ENCODE peak calls at places on chromosomes 1 and 21, in eight cellular contexts. One of them, this sample, is unnamed.

GRCh38 chr21:45289134-45289533 is 1.4 kb upstream of the POFUT2 start:
- DNase-seq in lower lobe of right lung: no peak
- DNase-seq in caudate nucleus: no peak
- DNase-seq in brain microvascular endothelial cell: no peak
- DNase-seq in A673: no peak
- DNase-seq in ovary: peak; percentile 6
- DNase-seq in upper lobe of right lung: no peak
- DNase-seq in SK-N-SH: no peak
- DNase-seq in this sample: no peak

GRCh38 chr1:41728403-41729202 is 190.1 kb downstream of the HIVEP3 start:
- DNase-seq in SK-N-SH: peak; percentile 56
- DNase-seq in ovary: no peak
- DNase-seq in caudate nucleus: no peak
- DNase-seq in brain microvascular endothelial cell: peak; percentile 19
- DNase-seq in A673: no peak
- DNase-seq in lower lobe of right lung: no peak
- DNase-seq in upper lobe of right lung: peak; percentile 73
- DNase-seq in this sample: peak; percentile 64

GRCh38 chr1:185438936-185439335 is 121.9 kb upstream of the IVNS1ABP start:
- DNase-seq in SK-N-SH: no peak
- DNase-seq in A673: no peak
- DNase-seq in upper lobe of right lung: no peak
- DNase-seq in brain microvascular endothelial cell: no peak
- DNase-seq in ovary: no peak
- DNase-seq in caudate nucleus: no peak
- DNase-seq in lower lobe of right lung: no peak
- DNase-seq in this sample: no peak

GRCh38 chr1:22102746-22103145 is 40.2 kb downstream of the WNT4 start:
- DNase-seq in lower lobe of right lung: no peak
- DNase-seq in caudate nucleus: no peak
- DNase-seq in SK-N-SH: no peak
- DNase-seq in brain microvascular endothelial cell: no peak
- DNase-seq in A673: no peak
- DNase-seq in upper lobe of right lung: no peak
- DNase-seq in ovary: no peak
- DNase-seq in this sample: no peak

GRCh38 chr1:205424881-205425635 is 3.2 kb upstream of the LEMD1 start:
- DNase-seq in caudate nucleus: no peak
- DNase-seq in SK-N-SH: no peak
- DNase-seq in A673: peak; percentile 45
- DNase-seq in upper lobe of right lung: no peak
- DNase-seq in lower lobe of right lung: no peak
- DNase-seq in brain microvascular endothelial cell: no peak
- DNase-seq in ovary: no peak
- DNase-seq in this sample: no peak

GRCh38 chr1:44273560-44274292 is 60.5 kb downstream of the DMAP1 start:
- DNase-seq in brain microvascular endothelial cell: no peak
- DNase-seq in A673: no peak
- DNase-seq in SK-N-SH: no peak
- DNase-seq in upper lobe of right lung: no peak
- DNase-seq in caudate nucleus: no peak
- DNase-seq in lower lobe of right lung: no peak
- DNase-seq in ovary: no peak
- DNase-seq in this sample: no peak

GRCh38 chr1:53376742-53377437 is 49.0 kb upstream of the LRP8 start:
- DNase-seq in upper lobe of right lung: peak; percentile 30
- DNase-seq in lower lobe of right lung: no peak
- DNase-seq in ovary: no peak
- DNase-seq in brain microvascular endothelial cell: no peak
- DNase-seq in caudate nucleus: no peak
- DNase-seq in A673: no peak
- DNase-seq in SK-N-SH: no peak
- DNase-seq in this sample: peak; percentile 35

GRCh38 chr1:240572328-240572727 is 39.6 kb downstream of the GREM2 start:
- DNase-seq in A673: no peak
- DNase-seq in upper lobe of right lung: no peak
- DNase-seq in ovary: no peak
- DNase-seq in caudate nucleus: no peak
- DNase-seq in lower lobe of right lung: no peak
- DNase-seq in brain microvascular endothelial cell: no peak
- DNase-seq in SK-N-SH: no peak
- DNase-seq in this sample: no peak

GRCh38 chr1:115056395-115056798 is 26.8 kb downstream of the TSHB start:
- DNase-seq in ovary: no peak
- DNase-seq in brain microvascular endothelial cell: peak; percentile 20
- DNase-seq in upper lobe of right lung: no peak
- DNase-seq in caudate nucleus: no peak
- DNase-seq in lower lobe of right lung: no peak
- DNase-seq in SK-N-SH: no peak
- DNase-seq in A673: peak; percentile 59
- DNase-seq in this sample: no peak

GRCh38 chr1:230122361-230123279 is 55.6 kb downstream of the GALNT2 start:
- DNase-seq in brain microvascular endothelial cell: peak; percentile 46
- DNase-seq in upper lobe of right lung: no peak
- DNase-seq in SK-N-SH: no peak
- DNase-seq in A673: no peak
- DNase-seq in caudate nucleus: no peak
- DNase-seq in ovary: no peak
- DNase-seq in lower lobe of right lung: no peak
- DNase-seq in this sample: no peak

GRCh38 chr1:51575406-51576084 is 41.3 kb upstream of the OSBPL9 start:
- DNase-seq in caudate nucleus: no peak
- DNase-seq in brain microvascular endothelial cell: peak; percentile 61
- DNase-seq in upper lobe of right lung: no peak
- DNase-seq in A673: peak; percentile 96
- DNase-seq in lower lobe of right lung: no peak
- DNase-seq in ovary: no peak
- DNase-seq in SK-N-SH: no peak
- DNase-seq in this sample: no peak

GRCh38 chr21:44946254-44947041 is 6.6 kb downstream of the SLX9 start:
- DNase-seq in A673: no peak
- DNase-seq in upper lobe of right lung: peak; percentile 60
- DNase-seq in brain microvascular endothelial cell: no peak
- DNase-seq in ovary: no peak
- DNase-seq in caudate nucleus: no peak
- DNase-seq in SK-N-SH: no peak
- DNase-seq in lower lobe of right lung: peak; percentile 42
- DNase-seq in this sample: peak; percentile 50

GRCh38 chr1:91885716-91886506 is at the start of gene TGFBR3:
- DNase-seq in ovary: peak; percentile 97
- DNase-seq in caudate nucleus: peak; percentile 14
- DNase-seq in SK-N-SH: peak; percentile 85
- DNase-seq in brain microvascular endothelial cell: peak; percentile 73
- DNase-seq in upper lobe of right lung: peak; percentile 95
- DNase-seq in A673: peak; percentile 91
- DNase-seq in lower lobe of right lung: peak; percentile 89
- DNase-seq in this sample: peak; percentile 93

GRCh38 chr1:230458509-230458908 is 32.4 kb upstream of the PGBD5 start:
- DNase-seq in lower lobe of right lung: no peak
- DNase-seq in brain microvascular endothelial cell: no peak
- DNase-seq in upper lobe of right lung: no peak
- DNase-seq in ovary: no peak
- DNase-seq in SK-N-SH: no peak
- DNase-seq in caudate nucleus: no peak
- DNase-seq in A673: no peak
- DNase-seq in this sample: no peak

GRCh38 chr1:12112711-12113161 is 49.6 kb downstream of the TNFRSF8 start:
- DNase-seq in lower lobe of right lung: no peak
- DNase-seq in brain microvascular endothelial cell: peak; percentile 71
- DNase-seq in caudate nucleus: no peak
- DNase-seq in upper lobe of right lung: no peak
- DNase-seq in ovary: no peak
- DNase-seq in SK-N-SH: no peak
- DNase-seq in A673: no peak
- DNase-seq in this sample: no peak

GRCh38 chr1:66383168-66383567 is 150.8 kb upstream of the SGIP1 start:
- DNase-seq in A673: no peak
- DNase-seq in caudate nucleus: no peak
- DNase-seq in ovary: no peak
- DNase-seq in lower lobe of right lung: no peak
- DNase-seq in upper lobe of right lung: no peak
- DNase-seq in brain microvascular endothelial cell: no peak
- DNase-seq in SK-N-SH: no peak
- DNase-seq in this sample: no peak

GRCh38 chr1:21907079-21907418 is 30.1 kb downstream of the HSPG2 start:
- DNase-seq in lower lobe of right lung: no peak
- DNase-seq in upper lobe of right lung: no peak
- DNase-seq in SK-N-SH: no peak
- DNase-seq in brain microvascular endothelial cell: no peak
- DNase-seq in A673: no peak
- DNase-seq in ovary: no peak
- DNase-seq in caudate nucleus: no peak
- DNase-seq in this sample: no peak

GRCh38 chr1:85134583-85135455 is 66.0 kb downstream of the SYDE2 start:
- DNase-seq in ovary: no peak
- DNase-seq in upper lobe of right lung: peak; percentile 70
- DNase-seq in brain microvascular endothelial cell: no peak
- DNase-seq in SK-N-SH: no peak
- DNase-seq in A673: no peak
- DNase-seq in lower lobe of right lung: peak; percentile 69
- DNase-seq in caudate nucleus: no peak
- DNase-seq in this sample: no peak

GRCh38 chr1:101967871-101968270 is 28.9 kb downstream of the OLFM3 start:
- DNase-seq in ovary: no peak
- DNase-seq in lower lobe of right lung: no peak
- DNase-seq in SK-N-SH: no peak
- DNase-seq in brain microvascular endothelial cell: no peak
- DNase-seq in A673: no peak
- DNase-seq in upper lobe of right lung: no peak
- DNase-seq in caudate nucleus: no peak
- DNase-seq in this sample: no peak

GRCh38 chr1:20586939-20587638 is 1.8 kb upstream of the CDA start:
- DNase-seq in lower lobe of right lung: no peak
- DNase-seq in ovary: no peak
- DNase-seq in brain microvascular endothelial cell: no peak
- DNase-seq in A673: no peak
- DNase-seq in upper lobe of right lung: no peak
- DNase-seq in caudate nucleus: no peak
- DNase-seq in SK-N-SH: no peak
- DNase-seq in this sample: no peak

GRCh38 chr1:164578474-164579200 is 19.7 kb downstream of the PBX1 start:
- DNase-seq in brain microvascular endothelial cell: no peak
- DNase-seq in caudate nucleus: no peak
- DNase-seq in upper lobe of right lung: no peak
- DNase-seq in SK-N-SH: no peak
- DNase-seq in ovary: no peak
- DNase-seq in lower lobe of right lung: no peak
- DNase-seq in A673: no peak
- DNase-seq in this sample: no peak

GRCh38 chr1:9439074-9439761 is 100.0 kb upstream of the SLC25A33 start:
- DNase-seq in A673: no peak
- DNase-seq in lower lobe of right lung: peak; percentile 58
- DNase-seq in ovary: no peak
- DNase-seq in caudate nucleus: no peak
- DNase-seq in brain microvascular endothelial cell: no peak
- DNase-seq in SK-N-SH: no peak
- DNase-seq in upper lobe of right lung: no peak
- DNase-seq in this sample: no peak
- H3K27ac ChIP-seq in A673: no peak overlapping the region
- H3K27ac ChIP-seq in lower lobe of right lung: peak overlapping the region; percentile 64
- H3K27ac ChIP-seq in ovary: no peak overlapping the region
- H3K27ac ChIP-seq in caudate nucleus: peak overlapping the region; percentile 88
- H3K27ac ChIP-seq in brain microvascular endothelial cell: peak overlapping the region; percentile 28
- H3K27ac ChIP-seq in SK-N-SH: no peak overlapping the region
- H3K27ac ChIP-seq in upper lobe of right lung: peak overlapping the region; percentile 40
- H3K27ac ChIP-seq in this sample: peak overlapping the region; percentile 85

DNA sequence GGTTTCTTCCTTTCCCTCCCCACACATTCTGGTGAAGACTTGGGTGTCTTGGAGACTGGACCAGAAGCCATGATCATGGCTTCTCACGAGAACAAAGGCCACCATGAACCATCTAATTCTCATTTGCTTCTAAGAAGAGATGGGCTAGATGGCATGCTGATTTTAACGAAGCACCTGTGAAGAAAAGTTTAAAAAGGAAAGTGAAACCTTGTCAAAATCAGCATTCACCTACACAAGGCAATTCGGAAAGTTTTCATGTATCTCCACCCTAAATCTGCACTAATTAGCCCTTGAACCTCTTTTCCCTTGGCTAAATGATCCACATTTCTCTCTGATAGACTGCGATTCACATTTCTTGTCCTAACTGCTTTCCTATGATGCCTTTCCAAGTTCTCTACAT is 114.3 kb upstream of the RAVER2 start:
- DNase-seq in caudate nucleus: no peak
- DNase-seq in SK-N-SH: no peak
- DNase-seq in A673: no peak
- DNase-seq in lower lobe of right lung: no peak
- DNase-seq in upper lobe of right lung: no peak
- DNase-seq in brain microvascular endothelial cell: no peak
- DNase-seq in ovary: no peak
- DNase-seq in this sample: no peak
- H3K27ac ChIP-seq in caudate nucleus: no peak overlapping the region
- H3K27ac ChIP-seq in SK-N-SH: no peak overlapping the region
- H3K27ac ChIP-seq in A673: no peak overlapping the region
- H3K27ac ChIP-seq in lower lobe of right lung: no peak overlapping the region
- H3K27ac ChIP-seq in upper lobe of right lung: no peak overlapping the region
- H3K27ac ChIP-seq in brain microvascular endothelial cell: no peak overlapping the region
- H3K27ac ChIP-seq in ovary: no peak overlapping the region
- H3K27ac ChIP-seq in this sample: no peak overlapping the region

GRCh38 chr1:25922633-25923567 is 16.7 kb upstream of the STMN1 start:
- DNase-seq in lower lobe of right lung: peak; percentile 78
- DNase-seq in A673: peak; percentile 70
- DNase-seq in brain microvascular endothelial cell: peak; percentile 5
- DNase-seq in ovary: peak; percentile 45
- DNase-seq in SK-N-SH: no peak
- DNase-seq in upper lobe of right lung: peak; percentile 78
- DNase-seq in caudate nucleus: no peak
- DNase-seq in this sample: peak; percentile 72

GRCh38 chr1:25926731-25927496 is 20.7 kb upstream of the STMN1 start:
- DNase-seq in lower lobe of right lung: no peak
- DNase-seq in brain microvascular endothelial cell: no peak
- DNase-seq in SK-N-SH: peak; percentile 75
- DNase-seq in caudate nucleus: peak; percentile 26
- DNase-seq in upper lobe of right lung: no peak
- DNase-seq in ovary: no peak
- DNase-seq in A673: no peak
- DNase-seq in this sample: no peak

GRCh38 chr1:25932321-25932720 is 26.1 kb upstream of the STMN1 start:
- DNase-seq in upper lobe of right lung: no peak
- DNase-seq in SK-N-SH: no peak
- DNase-seq in ovary: no peak
- DNase-seq in caudate nucleus: no peak
- DNase-seq in brain microvascular endothelial cell: no peak
- DNase-seq in A673: no peak
- DNase-seq in lower lobe of right lung: no peak
- DNase-seq in this sample: no peak

GRCh38 chr1:25924454-25924853 is 18.2 kb upstream of the STMN1 start:
- DNase-seq in ovary: no peak
- DNase-seq in SK-N-SH: no peak
- DNase-seq in lower lobe of right lung: no peak
- DNase-seq in brain microvascular endothelial cell: no peak
- DNase-seq in caudate nucleus: no peak
- DNase-seq in upper lobe of right lung: no peak
- DNase-seq in A673: no peak
- DNase-seq in this sample: no peak

GRCh38 chr1:25927541-25928265 is 21.5 kb upstream of the STMN1 start:
- DNase-seq in SK-N-SH: peak; percentile 74
- DNase-seq in lower lobe of right lung: no peak
- DNase-seq in caudate nucleus: no peak
- DNase-seq in ovary: no peak
- DNase-seq in upper lobe of right lung: no peak
- DNase-seq in A673: no peak
- DNase-seq in brain microvascular endothelial cell: no peak
- DNase-seq in this sample: no peak
- H3K27ac ChIP-seq in SK-N-SH: no peak overlapping the region
- H3K27ac ChIP-seq in lower lobe of right lung: no peak overlapping the region
- H3K27ac ChIP-seq in caudate nucleus: peak overlapping the region; percentile 54
- H3K27ac ChIP-seq in ovary: no peak overlapping the region
- H3K27ac ChIP-seq in upper lobe of right lung: no peak overlapping the region
- H3K27ac ChIP-seq in A673: no peak overlapping the region
- H3K27ac ChIP-seq in brain microvascular endothelial cell: no peak overlapping the region
- H3K27ac ChIP-seq in this sample: no peak overlapping the region

GRCh38 chr1:23505851-23506250 is 21.9 kb upstream of the ASAP3 start:
- DNase-seq in ovary: no peak
- DNase-seq in brain microvascular endothelial cell: no peak
- DNase-seq in lower lobe of right lung: no peak
- DNase-seq in upper lobe of right lung: no peak
- DNase-seq in A673: no peak
- DNase-seq in caudate nucleus: no peak
- DNase-seq in SK-N-SH: no peak
- DNase-seq in this sample: no peak
- H3K27ac ChIP-seq in ovary: no peak overlapping the region
- H3K27ac ChIP-seq in brain microvascular endothelial cell: no peak overlapping the region
- H3K27ac ChIP-seq in lower lobe of right lung: no peak overlapping the region
- H3K27ac ChIP-seq in upper lobe of right lung: no peak overlapping the region
- H3K27ac ChIP-seq in A673: no peak overlapping the region
- H3K27ac ChIP-seq in caudate nucleus: no peak overlapping the region
- H3K27ac ChIP-seq in SK-N-SH: no peak overlapping the region
- H3K27ac ChIP-seq in this sample: no peak overlapping the region